ENCODE peak calls at places on chromosomes 11 and 22, in seven cellular contexts. One of them, this sample, is unnamed.

GRCh38 chr11:69515271-69516245 is 34.1 kb downstream of the LINC01488 start:
- DNase-seq in fibroblast of the aortic adventitia: no peak
- DNase-seq in GM04504: no peak
- DNase-seq in NCI-H2029: no peak
- DNase-seq in lower leg skin: no peak
- DNase-seq in K562: no peak
- DNase-seq in stimulated activated CD4-positive, alpha-beta T cell treated with anti-CD3 and anti-CD28 coated beads, Interleukin-4, amount 100 ng/mL, for 4 hours: no peak
- DNase-seq in this sample: no peak

GRCh38 chr11:69951821-69952590 is 126.1 kb upstream of the ANO1 start:
- DNase-seq in lower leg skin: no peak
- DNase-seq in NCI-H2029: no peak
- DNase-seq in stimulated activated CD4-positive, alpha-beta T cell treated with anti-CD3 and anti-CD28 coated beads, Interleukin-4, amount 100 ng/mL, for 4 hours: no peak
- DNase-seq in K562: no peak
- DNase-seq in GM04504: no peak
- DNase-seq in fibroblast of the aortic adventitia: no peak
- DNase-seq in this sample: no peak

GRCh38 chr11:69509846-69510390 is 28.5 kb downstream of the LINC01488 start:
- DNase-seq in fibroblast of the aortic adventitia: no peak
- DNase-seq in NCI-H2029: no peak
- DNase-seq in GM04504: no peak
- DNase-seq in K562: no peak
- DNase-seq in lower leg skin: no peak
- DNase-seq in stimulated activated CD4-positive, alpha-beta T cell treated with anti-CD3 and anti-CD28 coated beads, Interleukin-4, amount 100 ng/mL, for 4 hours: no peak
- DNase-seq in this sample: no peak

GRCh38 chr11:75850787-75851186 is 35.8 kb downstream of the UVRAG start:
- DNase-seq in stimulated activated CD4-positive, alpha-beta T cell treated with anti-CD3 and anti-CD28 coated beads, Interleukin-4, amount 100 ng/mL, for 4 hours: no peak
- DNase-seq in fibroblast of the aortic adventitia: peak
- DNase-seq in K562: peak
- DNase-seq in NCI-H2029: no peak
- DNase-seq in GM04504: no peak
- DNase-seq in lower leg skin: no peak
- DNase-seq in this sample: no peak

GRCh38 chr11:125451400-125452124 is 44.5 kb downstream of the FEZ1 start:
- DNase-seq in stimulated activated CD4-positive, alpha-beta T cell treated with anti-CD3 and anti-CD28 coated beads, Interleukin-4, amount 100 ng/mL, for 4 hours: no peak
- DNase-seq in GM04504: no peak
- DNase-seq in fibroblast of the aortic adventitia: peak
- DNase-seq in K562: peak
- DNase-seq in NCI-H2029: no peak
- DNase-seq in lower leg skin: peak
- DNase-seq in this sample: peak

GRCh38 chr11:122505304-122506006 is 150.1 kb upstream of the UBASH3B start:
- DNase-seq in lower leg skin: peak
- DNase-seq in K562: peak
- DNase-seq in fibroblast of the aortic adventitia: peak
- DNase-seq in GM04504: peak
- DNase-seq in stimulated activated CD4-positive, alpha-beta T cell treated with anti-CD3 and anti-CD28 coated beads, Interleukin-4, amount 100 ng/mL, for 4 hours: peak
- DNase-seq in NCI-H2029: peak
- DNase-seq in this sample: peak

GRCh38 chr22:37435970-37436603 is 8.8 kb upstream of the ELFN2 start:
- DNase-seq in K562: no peak
- DNase-seq in GM04504: no peak
- DNase-seq in lower leg skin: no peak
- DNase-seq in fibroblast of the aortic adventitia: no peak
- DNase-seq in stimulated activated CD4-positive, alpha-beta T cell treated with anti-CD3 and anti-CD28 coated beads, Interleukin-4, amount 100 ng/mL, for 4 hours: no peak
- DNase-seq in NCI-H2029: no peak
- DNase-seq in this sample: no peak

GRCh38 chr11:75145196-75145971 is 5.5 kb upstream of the SLCO2B1 start:
- DNase-seq in K562: no peak
- DNase-seq in GM04504: no peak
- DNase-seq in NCI-H2029: no peak
- DNase-seq in lower leg skin: peak
- DNase-seq in stimulated activated CD4-positive, alpha-beta T cell treated with anti-CD3 and anti-CD28 coated beads, Interleukin-4, amount 100 ng/mL, for 4 hours: no peak
- DNase-seq in fibroblast of the aortic adventitia: no peak
- DNase-seq in this sample: peak

GRCh38 chr11:118012083-118012669 is 26.0 kb downstream of the IL10RA start:
- DNase-seq in stimulated activated CD4-positive, alpha-beta T cell treated with anti-CD3 and anti-CD28 coated beads, Interleukin-4, amount 100 ng/mL, for 4 hours: no peak
- DNase-seq in K562: peak
- DNase-seq in fibroblast of the aortic adventitia: no peak
- DNase-seq in GM04504: no peak
- DNase-seq in lower leg skin: no peak
- DNase-seq in NCI-H2029: no peak
- DNase-seq in this sample: no peak

GRCh38 chr11:119586181-119586580 is 142.8 kb downstream of the NECTIN1 start:
- DNase-seq in fibroblast of the aortic adventitia: no peak
- DNase-seq in NCI-H2029: no peak
- DNase-seq in stimulated activated CD4-positive, alpha-beta T cell treated with anti-CD3 and anti-CD28 coated beads, Interleukin-4, amount 100 ng/mL, for 4 hours: no peak
- DNase-seq in lower leg skin: peak
- DNase-seq in K562: no peak
- DNase-seq in GM04504: no peak
- DNase-seq in this sample: no peak

GRCh38 chr11:123452799-123453198 is 22.7 kb downstream of the GRAMD1B start:
- DNase-seq in K562: no peak
- DNase-seq in GM04504: no peak
- DNase-seq in lower leg skin: no peak
- DNase-seq in NCI-H2029: no peak
- DNase-seq in stimulated activated CD4-positive, alpha-beta T cell treated with anti-CD3 and anti-CD28 coated beads, Interleukin-4, amount 100 ng/mL, for 4 hours: no peak
- DNase-seq in fibroblast of the aortic adventitia: no peak
- DNase-seq in this sample: no peak

GRCh38 chr22:23222033-23222840 is 41.9 kb downstream of the BCR start:
- DNase-seq in stimulated activated CD4-positive, alpha-beta T cell treated with anti-CD3 and anti-CD28 coated beads, Interleukin-4, amount 100 ng/mL, for 4 hours: no peak
- DNase-seq in GM04504: no peak
- DNase-seq in fibroblast of the aortic adventitia: no peak
- DNase-seq in lower leg skin: no peak
- DNase-seq in K562: no peak
- DNase-seq in NCI-H2029: no peak
- DNase-seq in this sample: no peak

GRCh38 chr22:46748948-46749681 is 11.1 kb upstream of the CERK start:
- DNase-seq in lower leg skin: no peak
- DNase-seq in fibroblast of the aortic adventitia: peak
- DNase-seq in GM04504: no peak
- DNase-seq in K562: no peak
- DNase-seq in NCI-H2029: no peak
- DNase-seq in stimulated activated CD4-positive, alpha-beta T cell treated with anti-CD3 and anti-CD28 coated beads, Interleukin-4, amount 100 ng/mL, for 4 hours: peak
- DNase-seq in this sample: no peak

GRCh38 chr11:38481391-38481790 is 1883.4 kb upstream of the RAG2 start:
- DNase-seq in K562: no peak
- DNase-seq in fibroblast of the aortic adventitia: no peak
- DNase-seq in lower leg skin: no peak
- DNase-seq in stimulated activated CD4-positive, alpha-beta T cell treated with anti-CD3 and anti-CD28 coated beads, Interleukin-4, amount 100 ng/mL, for 4 hours: no peak
- DNase-seq in GM04504: no peak
- DNase-seq in NCI-H2029: no peak
- DNase-seq in this sample: no peak

GRCh38 chr11:125772834-125773505 is 5.7 kb downstream of the PATE2 start:
- DNase-seq in fibroblast of the aortic adventitia: peak
- DNase-seq in lower leg skin: no peak
- DNase-seq in GM04504: peak
- DNase-seq in NCI-H2029: no peak
- DNase-seq in stimulated activated CD4-positive, alpha-beta T cell treated with anti-CD3 and anti-CD28 coated beads, Interleukin-4, amount 100 ng/mL, for 4 hours: no peak
- DNase-seq in K562: no peak
- DNase-seq in this sample: no peak

GRCh38 chr11:102360681-102361080 is 13.7 kb downstream of the BIRC2 start:
- DNase-seq in stimulated activated CD4-positive, alpha-beta T cell treated with anti-CD3 and anti-CD28 coated beads, Interleukin-4, amount 100 ng/mL, for 4 hours: no peak
- DNase-seq in K562: no peak
- DNase-seq in GM04504: no peak
- DNase-seq in fibroblast of the aortic adventitia: no peak
- DNase-seq in NCI-H2029: no peak
- DNase-seq in lower leg skin: no peak
- DNase-seq in this sample: no peak

GRCh38 chr11:110524227-110524626 is 94.5 kb downstream of the FDX1 start:
- DNase-seq in NCI-H2029: peak
- DNase-seq in stimulated activated CD4-positive, alpha-beta T cell treated with anti-CD3 and anti-CD28 coated beads, Interleukin-4, amount 100 ng/mL, for 4 hours: no peak
- DNase-seq in fibroblast of the aortic adventitia: peak
- DNase-seq in GM04504: peak
- DNase-seq in lower leg skin: no peak
- DNase-seq in K562: no peak
- DNase-seq in this sample: no peak

GRCh38 chr22:49847751-49848689 is 5.6 kb upstream of the ZBED4 start:
- DNase-seq in stimulated activated CD4-positive, alpha-beta T cell treated with anti-CD3 and anti-CD28 coated beads, Interleukin-4, amount 100 ng/mL, for 4 hours: no peak
- DNase-seq in fibroblast of the aortic adventitia: no peak
- DNase-seq in K562: no peak
- DNase-seq in lower leg skin: peak
- DNase-seq in NCI-H2029: no peak
- DNase-seq in GM04504: no peak
- DNase-seq in this sample: no peak

GRCh38 chr22:24051568-24051967 is 40.5 kb downstream of the CABIN1 start:
- DNase-seq in K562: no peak
- DNase-seq in fibroblast of the aortic adventitia: peak
- DNase-seq in stimulated activated CD4-positive, alpha-beta T cell treated with anti-CD3 and anti-CD28 coated beads, Interleukin-4, amount 100 ng/mL, for 4 hours: no peak
- DNase-seq in lower leg skin: no peak
- DNase-seq in GM04504: no peak
- DNase-seq in NCI-H2029: no peak
- DNase-seq in this sample: no peak

GRCh38 chr11:96384156-96384555 is 5.6 kb downstream of the CCDC82 start:
- DNase-seq in K562: no peak
- DNase-seq in stimulated activated CD4-positive, alpha-beta T cell treated with anti-CD3 and anti-CD28 coated beads, Interleukin-4, amount 100 ng/mL, for 4 hours: no peak
- DNase-seq in lower leg skin: no peak
- DNase-seq in GM04504: no peak
- DNase-seq in NCI-H2029: no peak
- DNase-seq in fibroblast of the aortic adventitia: no peak
- DNase-seq in this sample: no peak